ENCODE peak calls at places on chromosomes 5 and 9, in seven cellular contexts. P is CD4-positive, alpha-beta T cell; D is A549; Q is amniotic stem cell; U is mucosa of gallbladder; W is T-helper 1 cell; O is HCEC 1CT. G is an unnamed sample.

GRCh38 chr9:127854169-127854833 is at the start of gene ENG:
- DNase-seq in U (peak; percentile 69), O (peak; percentile 65), Q (peak; percentile 44), D (no peak), W (no peak), P (no peak), G (no peak)

GRCh38 chr5:150000261-150000989 is at the start of the genes HMGXB3 and TIGD6:
- DNase-seq in W (peak; percentile 66), D (peak; percentile 89), O (peak; percentile 92), Q (peak; percentile 83), P (peak; percentile 67), U (peak; percentile 93), G (peak; percentile 99)

GRCh38 chr5:87997662-87998061 is 271.0 kb downstream of the TMEM161B start:
- DNase-seq in D (no peak), U (no peak), Q (no peak), O (no peak), W (no peak), P (no peak), G (no peak)

GRCh38 chr5:129377504-129377903 is 82.6 kb upstream of the ADAMTS19 start:
- DNase-seq in Q (no peak), O (no peak), W (no peak), D (no peak), U (peak; percentile 59), P (no peak), G (peak; percentile 89)

GRCh38 chr9:128304971-128305288 is 17.3 kb downstream of the TRUB2 start:
- DNase-seq in D (no peak), Q (no peak), W (no peak), P (no peak), O (no peak), U (no peak), G (no peak)

GRCh38 chr5:158942217-158942616 is 157.5 kb downstream of the EBF1 start:
- DNase-seq in O (no peak), U (no peak), W (no peak), D (no peak), Q (no peak), P (no peak), G (no peak)

GRCh38 chr9:87243602-87244001 is 254.1 kb upstream of the DAPK1 start:
- DNase-seq in Q (no peak), O (no peak), W (no peak), D (no peak), U (no peak), P (no peak), G (no peak)

GRCh38 chr9:100322954-100323536 is 29.7 kb downstream of the TEX10 start:
- DNase-seq in Q (peak; percentile 21), W (no peak), P (no peak), U (peak; percentile 29), O (peak; percentile 20), D (peak; percentile 18), G (peak; percentile 18)

GRCh38 chr5:150137997-150138396 is 17.6 kb downstream of the PDGFRB start:
- DNase-seq in W (no peak), D (no peak), P (no peak), Q (no peak), U (no peak), O (no peak), G (no peak)

GRCh38 chr9:93166699-93167098 is 17.2 kb upstream of the WNK2 start:
- DNase-seq in W (no peak), D (no peak), Q (no peak), P (no peak), U (no peak), O (no peak), G (no peak)

GRCh38 chr5:25850581-25850980 is 1187.8 kb downstream of the CDH9 start:
- DNase-seq in P (no peak), W (no peak), U (no peak), D (no peak), O (no peak), Q (no peak), G (peak; percentile 5)

GRCh38 chr5:45335346-45335745 is 360.8 kb downstream of the HCN1 start:
- DNase-seq in U (no peak), D (no peak), Q (no peak), O (no peak), P (no peak), W (no peak), G (no peak)

GRCh38 chr5:172602712-172603289 is 38.3 kb upstream of the NEURL1B start:
- DNase-seq in Q (no peak), U (no peak), D (no peak), O (no peak), P (no peak), W (no peak), G (no peak)

GRCh38 chr5:34517249-34517648 is 138.9 kb upstream of the RAI14 start:
- DNase-seq in U (no peak), Q (no peak), W (no peak), P (no peak), O (peak; percentile 88), D (no peak), G (no peak)

GRCh38 chr5:1745806-1746370 is 53.7 kb downstream of the MRPL36 start:
- DNase-seq in P (no peak), D (no peak), U (no peak), O (no peak), W (no peak), Q (no peak), G (no peak)

GRCh38 chr5:180235846-180236245 is 26.8 kb upstream of the RASGEF1C start:
- DNase-seq in Q (no peak), D (no peak), O (no peak), U (no peak), P (no peak), W (no peak), G (no peak)

G was measured in SW480.